ENCODE peak calls at places on chromosomes 5 and 9, in seven cellular contexts. N is NCI-H1092; L is epithelial cell of proximal tubule; Z is iris pigment epithelial cell; A is activated CD4-positive, alpha-beta memory T cell treated with anti-CD3 and anti-CD28 coated beads, Interleukin-2, amount 10 ng/mL, durations not matched to agents 7 days and 5 days; P is upper lobe of right lung; T is left ventricle myocardium superior. J is an unnamed sample.
A peak's percentile ranks its signal among the peaks of the same experiment; 100 is the strongest.

GRCh38 chr9:17760250-17760649 is 181.4 kb downstream of the SH3GL2 start:
- DNase-seq in N (no peak), L (no peak), Z (no peak), A (no peak), P (no peak), T (no peak), J (no peak)

GRCh38 chr9:134658378-134658955 is 16.9 kb downstream of the COL5A1 start:
- DNase-seq in N (no peak), L (no peak), Z (no peak), A (no peak), P (peak; percentile 57), T (peak; percentile 25), J (peak; percentile 76)

GRCh38 chr5:106853266-106853665 is 817.5 kb downstream of the EFNA5 start:
- DNase-seq in N (no peak), L (no peak), Z (no peak), A (no peak), P (no peak), T (no peak), J (no peak)

GRCh38 chr5:2701592-2701991 is 49.9 kb downstream of the IRX2 start:
- DNase-seq in N (no peak), L (no peak), Z (no peak), A (no peak), P (no peak), T (no peak), J (no peak)

GRCh38 chr5:35608881-35609779 is 8.5 kb upstream of the SPEF2 start:
- DNase-seq in N (no peak), L (no peak), Z (no peak), A (no peak), P (no peak), T (no peak), J (no peak)

GRCh38 chr5:67619235-67619634 is 422.6 kb upstream of the CD180 start:
- DNase-seq in N (no peak), L (no peak), Z (no peak), A (no peak), P (no peak), T (no peak), J (no peak)

GRCh38 chr9:7086389-7086788 is 328.6 kb downstream of the KDM4C start:
- DNase-seq in N (no peak), L (no peak), Z (no peak), A (no peak), P (no peak), T (no peak), J (no peak)

GRCh38 chr9:135641745-135642144 is 2.4 kb upstream of the GLT6D1 start:
- DNase-seq in N (no peak), L (no peak), Z (peak; percentile 60), A (no peak), P (no peak), T (no peak), J (no peak)

GRCh38 chr5:135834639-135835529 is at the start of gene SLC25A48:
- DNase-seq in N (peak; percentile 26), L (peak; percentile 7), Z (peak; percentile 5), A (peak; percentile 24), P (peak; percentile 76), T (peak; percentile 68), J (peak; percentile 89)

GRCh38 chr9:15873573-15874177 is 320.8 kb downstream of the CCDC171 start:
- DNase-seq in N (peak; percentile 50), L (peak; percentile 26), Z (peak; percentile 75), A (no peak), P (no peak), T (no peak), J (peak; percentile 58)